ENCODE peak calls at places on chromosomes 16 and 17, in five cellular contexts. M is H9, Y is H1, R is trophoblast cell, T is neuronal stem cell. L is an unnamed sample.

GRCh38 chr16:29757950-29758466 is 12.2 kb upstream of the C16orf54 start:
- DNase-seq in M (no peak), Y (no peak), R (no peak), T (no peak), L (peak)

GRCh38 chr17:4901648-4902344 is 1.1 kb downstream of the CHRNE start:
- DNase-seq in M (peak), Y (no peak), R (peak), T (no peak), L (no peak)

GRCh38 chr17:66829386-66829864 is 5.5 kb upstream of the CACNG5 start:
- DNase-seq in M (peak), Y (peak), R (peak), T (peak), L (peak)

GRCh38 chr16:21626659-21627277 is 25.6 kb downstream of the IGSF6 start:
- DNase-seq in M (no peak), Y (no peak), R (no peak), T (no peak), L (peak)

GRCh38 chr17:65850486-65850885 is 289.0 kb upstream of the AXIN2 start:
- DNase-seq in M (no peak), Y (no peak), R (no peak), T (no peak), L (no peak)

GRCh38 chr17:45171338-45172231 is 9.9 kb downstream of the HEXIM2 start:
- DNase-seq in M (peak), Y (no peak), R (peak), T (no peak), L (no peak)

GRCh38 chr17:28004344-28004743 is 38.1 kb upstream of the NLK start:
- DNase-seq in M (no peak), Y (no peak), R (no peak), T (no peak), L (no peak)

GRCh38 chr17:28700830-28701492 is 10.7 kb downstream of the PROCA1 start:
- DNase-seq in M (no peak), Y (no peak), R (no peak), T (no peak), L (no peak)

GRCh38 chr17:59829217-59830006 is 63.3 kb downstream of the TUBD1 start:
- DNase-seq in M (no peak), Y (no peak), R (peak), T (no peak), L (peak)

GRCh38 chr17:69870751-69871199 is 204.2 kb upstream of the KCNJ16 start:
- DNase-seq in M (no peak), Y (peak), R (no peak), T (peak), L (peak)

GRCh38 chr16:47143677-47144558 is at the start of gene NETO2:
- DNase-seq in M (peak), Y (no peak), R (peak), T (peak), L (peak)

GRCh38 chr16:6297666-6298435 is 1034.8 kb upstream of the RBFOX1 start:
- DNase-seq in M (no peak), Y (peak), R (no peak), T (no peak), L (no peak)

GRCh38 chr17:77106874-77107358 is 33.9 kb upstream of the SEC14L1 start:
- DNase-seq in M (peak), Y (no peak), R (no peak), T (no peak), L (no peak)

GRCh38 chr17:50863221-50863843 is 2.8 kb downstream of the TOB1 start:
- DNase-seq in M (peak), Y (no peak), R (peak), T (no peak), L (peak)

GRCh38 chr17:29757788-29758187 is 135.1 kb upstream of the CORO6 start:
- DNase-seq in M (no peak), Y (no peak), R (no peak), T (no peak), L (no peak)

GRCh38 chr16:17647879-17648649 is 177.3 kb upstream of the XYLT1 start:
- DNase-seq in M (no peak), Y (no peak), R (no peak), T (no peak), L (no peak)

GRCh38 chr17:56761387-56761786 is 72.3 kb downstream of the C17orf67 start:
- DNase-seq in M (no peak), Y (no peak), R (no peak), T (no peak), L (no peak)

GRCh38 chr16:30526137-30526822 is at the start of gene ZNF768:
- DNase-seq in M (peak), Y (no peak), R (no peak), T (peak), L (peak)

GRCh38 chr17:77493238-77493812 is 352.6 kb downstream of the SEC14L1 start:
- DNase-seq in M (no peak), Y (no peak), R (no peak), T (no peak), L (no peak)

GRCh38 chr17:44095647-44096496 is 25.3 kb downstream of the G6PC3 start:
- DNase-seq in M (peak), Y (peak), R (peak), T (peak), L (peak)

GRCh38 chr17:66281671-66282369 is 20.6 kb upstream of the PRKCA start:
- DNase-seq in M (no peak), Y (no peak), R (no peak), T (no peak), L (no peak)

GRCh38 chr16:2938206-2938605 is 25.9 kb upstream of the KREMEN2 start:
- DNase-seq in M (no peak), Y (no peak), R (no peak), T (no peak), L (no peak)

GRCh38 chr17:8744086-8744781 is 402 bp downstream of the CCDC42 start:
- DNase-seq in M (peak), Y (no peak), R (no peak), T (no peak), L (no peak)

GRCh38 chr16:73771196-73771595 is 525.4 kb upstream of the PSMD7 start:
- DNase-seq in M (no peak), Y (no peak), R (no peak), T (no peak), L (no peak)

GRCh38 chr17:71482625-71483024 is 638.2 kb upstream of the SOX9 start:
- DNase-seq in M (no peak), Y (no peak), R (no peak), T (no peak), L (no peak)

GRCh38 chr16:22898131-22898530 is 84.2 kb downstream of the HS3ST2 start:
- DNase-seq in M (no peak), Y (no peak), R (no peak), T (no peak), L (no peak)

GRCh38 chr17:37450090-37450489 is 39.6 kb upstream of the DUSP14 start:
- DNase-seq in M (no peak), Y (no peak), R (peak), T (no peak), L (no peak)

GRCh38 chr17:3801792-3802191 is 804 bp upstream of the ITGAE start:
- DNase-seq in M (no peak), Y (no peak), R (no peak), T (no peak), L (no peak)

GRCh38 chr17:41549596-41550039 is 21.5 kb upstream of the KRT19 start:
- DNase-seq in M (no peak), Y (no peak), R (no peak), T (no peak), L (peak)

GRCh38 chr16:23155445-23156049 is 6.3 kb upstream of the USP31 start:
- DNase-seq in M (peak), Y (no peak), R (no peak), T (no peak), L (no peak)

GRCh38 chr16:48447940-48448536 is 62.8 kb upstream of the SIAH1 start:
- DNase-seq in M (no peak), Y (no peak), R (no peak), T (no peak), L (no peak)

GRCh38 chr17:38926290-38927070 is 1.1 kb downstream of the LASP1NB start:
- DNase-seq in M (no peak), Y (no peak), R (no peak), T (no peak), L (peak)
- H2BK12ac ChIP-seq in M (no peak), Y (no peak), R (no peak), T (no peak), L (no peak)

DNA sequence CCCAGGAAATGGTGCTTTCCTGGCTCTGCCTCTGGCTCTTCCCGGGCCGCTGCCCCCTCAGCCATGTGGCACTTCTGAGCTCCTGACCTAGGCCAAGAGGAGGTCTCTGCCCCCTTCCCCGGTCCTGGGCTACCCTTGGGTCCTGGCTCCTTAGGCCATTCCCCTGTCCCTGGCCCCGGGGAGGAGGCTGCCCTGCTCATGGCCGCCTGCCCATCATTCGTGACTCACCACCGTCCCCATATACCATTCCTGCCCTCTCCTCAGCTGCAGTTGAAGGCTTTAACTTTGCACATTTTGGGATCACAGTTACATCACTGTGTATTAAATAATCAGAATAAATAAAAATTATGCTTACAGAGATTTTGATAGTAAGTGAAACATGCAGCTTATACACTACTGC is 69.0 kb downstream of the GRIN2A start:
- DNase-seq in M (no peak), Y (no peak), R (no peak), T (no peak), L (no peak)
- H2BK12ac ChIP-seq in M (no peak), Y (no peak), R (no peak), T (no peak), L (no peak)

GRCh38 chr17:17855976-17856375 is 19.2 kb upstream of the SREBF1 start:
- DNase-seq in M (no peak), Y (no peak), R (no peak), T (no peak), L (no peak)
- H2BK12ac ChIP-seq in M (no peak), Y (peak), R (no peak), T (no peak), L (no peak)

GRCh38 chr17:82289822-82290541 is 16.5 kb upstream of the CSNK1D start:
- DNase-seq in M (no peak), Y (no peak), R (no peak), T (no peak), L (no peak)

GRCh38 chr17:82292251-82293154 is 19.0 kb upstream of the CSNK1D start:
- DNase-seq in M (peak), Y (peak), R (peak), T (peak), L (peak)

GRCh38 chr17:82294086-82294773 is 20.7 kb upstream of the CSNK1D start:
- DNase-seq in M (no peak), Y (no peak), R (no peak), T (no peak), L (peak)

GRCh38 chr17:82288602-82288927 is 15.1 kb upstream of the CSNK1D start:
- DNase-seq in M (no peak), Y (no peak), R (no peak), T (no peak), L (no peak)

GRCh38 chr17:82291582-82292250 is 18.2 kb upstream of the CSNK1D start:
- DNase-seq in M (no peak), Y (no peak), R (no peak), T (no peak), L (no peak)
- H2BK12ac ChIP-seq in M (no peak), Y (no peak), R (no peak), T (no peak), L (no peak)

GRCh38 chr17:75730065-75730464 is 8.8 kb downstream of the ITGB4 start:
- DNase-seq in M (no peak), Y (no peak), R (no peak), T (no peak), L (no peak)

GRCh38 chr17:75733471-75733870 is 12.2 kb downstream of the ITGB4 start:
- DNase-seq in M (peak), Y (no peak), R (no peak), T (no peak), L (no peak)

GRCh38 chr17:75731716-75732498 is 10.6 kb downstream of the ITGB4 start:
- DNase-seq in M (peak), Y (no peak), R (no peak), T (no peak), L (no peak)

GRCh38 chr17:75729351-75729750 is 8.1 kb downstream of the ITGB4 start:
- DNase-seq in M (no peak), Y (no peak), R (no peak), T (no peak), L (no peak)

DNA sequence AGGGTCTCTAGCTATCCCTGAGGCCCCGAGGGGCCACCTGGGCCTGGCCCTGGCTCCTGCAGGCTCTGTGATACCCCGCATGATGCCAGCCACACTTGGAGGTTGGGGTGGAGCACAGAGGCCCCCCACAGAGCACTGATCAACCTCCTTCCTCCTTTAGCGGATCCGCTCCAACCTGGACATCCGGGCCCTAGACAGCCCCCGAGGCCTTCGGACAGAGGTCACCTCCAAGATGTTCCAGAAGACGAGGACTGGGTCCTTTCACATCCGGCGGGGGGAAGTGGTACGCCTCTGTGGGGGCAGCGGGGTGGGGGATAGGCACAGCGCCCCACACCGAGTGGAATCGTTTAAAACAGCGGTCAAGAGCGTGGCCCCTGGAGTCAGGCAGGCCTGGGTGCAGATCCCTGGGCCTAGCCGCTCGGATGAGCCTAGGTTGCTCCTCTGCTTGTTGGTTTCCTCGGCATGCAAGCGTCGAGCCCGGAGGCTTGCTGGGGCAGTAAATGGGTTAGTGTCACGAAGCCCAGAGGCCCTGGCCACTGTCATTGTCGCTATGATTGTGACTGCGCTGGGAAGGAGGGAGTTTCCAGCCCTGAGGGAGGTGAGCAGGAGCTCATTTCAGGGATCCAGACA is 9.9 kb downstream of the ITGB4 start:
- DNase-seq in M (no peak), Y (no peak), R (no peak), T (no peak), L (no peak)
- H2BK12ac ChIP-seq in M (no peak), Y (no peak), R (no peak), T (no peak), L (no peak)

GRCh38 chr17:79547586-79547985 is 63.3 kb downstream of the RBFOX3 start:
- DNase-seq in M (no peak), Y (no peak), R (no peak), T (no peak), L (no peak)
- H2BK12ac ChIP-seq in M (no peak), Y (peak), R (no peak), T (no peak), L (no peak)

DNA sequence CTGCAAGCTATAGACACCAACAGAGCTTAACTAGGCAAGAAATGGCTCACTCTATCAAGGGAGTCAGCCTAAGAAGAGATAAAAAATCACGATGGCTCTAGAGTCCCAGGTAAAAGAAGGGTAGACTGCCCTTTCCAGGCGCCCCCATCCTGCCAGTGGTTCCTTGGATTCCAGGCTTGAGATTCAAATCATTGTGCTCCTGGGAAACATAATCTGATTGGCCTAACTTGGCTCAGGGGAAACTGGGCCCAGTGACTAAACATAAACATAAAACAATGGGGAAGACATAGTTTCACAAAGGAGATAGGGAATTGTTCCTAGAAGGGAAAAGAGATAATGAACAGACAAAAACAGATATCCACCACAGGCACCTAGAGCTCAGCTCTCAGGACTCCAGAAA is 56.4 kb downstream of the ZNF18 start:
- DNase-seq in M (no peak), Y (no peak), R (peak), T (no peak), L (no peak)
- H2BK12ac ChIP-seq in M (no peak), Y (no peak), R (no peak), T (no peak), L (no peak)

GRCh38 chr17:79330229-79330628 is 255.6 kb downstream of the ENGASE start:
- DNase-seq in M (no peak), Y (no peak), R (no peak), T (no peak), L (no peak)
- H2BK12ac ChIP-seq in M (no peak), Y (no peak), R (no peak), T (no peak), L (no peak)

L was measured in mesenchymal stem cell.